ENCODE peak calls at places on chromosome 14, in ten cellular contexts. X, F, I, L, V, Z, B, K, T and D are unnamed samples. For H3K36me3, the result is how much of the 10 kb centered on the place peaks cover.

GRCh38 chr14:36619131-36619530 is 36.7 kb upstream of the NKX2-8 start:
- DNase-seq in X (no peak), F (no peak), I (no peak), L (no peak), V (no peak), Z (no peak), B (no peak), K (no peak), T (no peak), D (no peak)

GRCh38 chr14:43647302-43647701 is 859.8 kb downstream of the FSCB start:
- DNase-seq in X (no peak), F (no peak), I (no peak), L (no peak), V (no peak), Z (no peak), B (no peak), K (no peak), T (no peak), D (no peak)

GRCh38 chr14:105488781-105489606 is 2.1 kb upstream of the TEDC1 start:
- DNase-seq in X (peak), F (peak), I (no peak), L (no peak), V (no peak), Z (no peak), B (no peak), K (no peak), T (no peak), D (no peak)

GRCh38 chr14:63982629-63983028 is 129.8 kb downstream of the SYNE2 start:
- DNase-seq in X (no peak), F (no peak), I (no peak), L (no peak), V (no peak), Z (no peak), B (no peak), K (no peak), T (no peak), D (no peak)

GRCh38 chr14:77641534-77642341 is 25.3 kb upstream of the SPTLC2 start:
- DNase-seq in X (peak), F (peak), I (peak), L (peak), V (peak), Z (peak), B (peak), K (no peak), T (no peak), D (peak)

GRCh38 chr14:58822856-58823255 is 185.1 kb downstream of the DACT1 start:
- DNase-seq in X (no peak), F (no peak), I (no peak), L (no peak), V (no peak), Z (no peak), B (no peak), K (no peak), T (no peak), D (no peak)

GRCh38 chr14:79842270-79842669 is 369.0 kb downstream of the DIO2 start:
- DNase-seq in X (peak), F (no peak), I (no peak), L (peak), V (no peak), Z (no peak), B (no peak), K (no peak), T (peak), D (no peak)

GRCh38 chr14:73717247-73717646 is 3.1 kb upstream of the PNMA1 start:
- DNase-seq in X (no peak), F (peak), I (no peak), L (no peak), V (no peak), Z (no peak), B (no peak), K (no peak), T (peak), D (no peak)

GRCh38 chr14:51168220-51168613 is 71.8 kb upstream of the TMX1 start:
- DNase-seq in X (no peak), F (no peak), I (no peak), L (no peak), V (no peak), Z (no peak), B (no peak), K (no peak), T (no peak), D (no peak)

GRCh38 chr14:84584526-84584925 is 945.4 kb upstream of the FLRT2 start:
- DNase-seq in X (no peak), F (no peak), I (no peak), L (peak), V (no peak), Z (no peak), B (no peak), K (no peak), T (no peak), D (no peak)

GRCh38 chr14:103522649-103523582 is at the start of gene CKB:
- DNase-seq in X (no peak), F (peak), I (peak), L (peak), V (peak), Z (peak), B (no peak), K (no peak), T (peak), D (no peak)

GRCh38 chr14:75144944-75145343 is 18.1 kb upstream of the NEK9 start:
- DNase-seq in X (no peak), F (no peak), I (peak), L (no peak), V (no peak), Z (no peak), B (no peak), K (peak), T (no peak), D (peak)

GRCh38 chr14:36835145-36835544 is 173.5 kb downstream of the PAX9 start:
- DNase-seq in X (no peak), F (no peak), I (no peak), L (no peak), V (no peak), Z (no peak), B (no peak), K (no peak), T (no peak), D (no peak)

GRCh38 chr14:96583605-96584041 is 81.4 kb downstream of the PAPOLA start:
- DNase-seq in X (peak), F (no peak), I (no peak), L (no peak), V (no peak), Z (no peak), B (no peak), K (no peak), T (no peak), D (no peak)

GRCh38 chr14:73231874-73232851 is 5.1 kb upstream of the PAPLN start:
- DNase-seq in X (no peak), F (no peak), I (no peak), L (no peak), V (no peak), Z (peak), B (peak), K (no peak), T (peak), D (no peak)

GRCh38 chr14:76546426-76547221 is 170.7 kb downstream of the ESRRB start:
- DNase-seq in X (no peak), F (no peak), I (peak), L (no peak), V (no peak), Z (no peak), B (no peak), K (no peak), T (peak), D (no peak)

GRCh38 chr14:87131879-87132278 is 861.1 kb downstream of the GALC start:
- DNase-seq in X (no peak), F (no peak), I (no peak), L (peak), V (no peak), Z (no peak), B (no peak), K (no peak), T (no peak), D (no peak)

GRCh38 chr14:99314623-99315022 is 42.6 kb upstream of the BCL11B start:
- DNase-seq in X (no peak), F (no peak), I (no peak), L (no peak), V (no peak), Z (no peak), B (no peak), K (no peak), T (no peak), D (no peak)

GRCh38 chr14:104588066-104588857 is 8.7 kb downstream of the C14orf180 start:
- DNase-seq in X (no peak), F (no peak), I (no peak), L (no peak), V (no peak), Z (no peak), B (no peak), K (no peak), T (no peak), D (no peak)

GRCh38 chr14:76919811-76920571 is 93.8 kb downstream of the LRRC74A start:
- DNase-seq in X (no peak), F (peak), I (peak), L (peak), V (no peak), Z (no peak), B (no peak), K (no peak), T (peak), D (peak)

GRCh38 chr14:105783707-105784106 is 257.3 kb downstream of the TMEM121 start:
- DNase-seq in X (no peak), F (no peak), I (no peak), L (no peak), V (no peak), Z (no peak), B (no peak), K (no peak), T (no peak), D (no peak)

GRCh38 chr14:105013150-105013787 is 7.6 kb downstream of the CDCA4 start:
- DNase-seq in X (no peak), F (no peak), I (no peak), L (no peak), V (no peak), Z (peak), B (no peak), K (no peak), T (peak), D (no peak)

GRCh38 chr14:72608391-72609204 is 285.3 kb downstream of the DPF3 start:
- DNase-seq in X (peak), F (no peak), I (no peak), L (peak), V (no peak), Z (no peak), B (no peak), K (no peak), T (no peak), D (no peak)

GRCh38 chr14:76201162-76201561 is 49.4 kb downstream of the GPATCH2L start:
- DNase-seq in X (no peak), F (no peak), I (no peak), L (peak), V (no peak), Z (no peak), B (no peak), K (no peak), T (no peak), D (no peak)

GRCh38 chr14:29054119-29054518 is 287.5 kb downstream of the FOXG1 start:
- DNase-seq in X (no peak), F (no peak), I (no peak), L (no peak), V (no peak), Z (no peak), B (no peak), K (no peak), T (no peak), D (no peak)

GRCh38 chr14:101111620-101112290 is 208.2 kb upstream of the RTL1 start:
- DNase-seq in X (peak), F (no peak), I (peak), L (no peak), V (no peak), Z (peak), B (no peak), K (no peak), T (no peak), D (no peak)

GRCh38 chr14:101110729-101111619 is 207.5 kb upstream of the RTL1 start:
- DNase-seq in X (peak), F (no peak), I (peak), L (no peak), V (no peak), Z (peak), B (no peak), K (no peak), T (no peak), D (no peak)

GRCh38 chr14:101109347-101109638 is 205.8 kb upstream of the RTL1 start:
- DNase-seq in X (no peak), F (no peak), I (peak), L (no peak), V (no peak), Z (peak), B (no peak), K (no peak), T (no peak), D (no peak)

GRCh38 chr14:101108579-101109346 is 205.2 kb upstream of the RTL1 start:
- DNase-seq in X (peak), F (no peak), I (peak), L (no peak), V (no peak), Z (peak), B (no peak), K (no peak), T (no peak), D (no peak)

GRCh38 chr14:101109981-101110728 is 206.6 kb upstream of the RTL1 start:
- DNase-seq in X (peak), F (no peak), I (peak), L (no peak), V (no peak), Z (peak), B (no peak), K (no peak), T (no peak), D (no peak)
- H3K36me3 ChIP-seq in X (under half), F (under half), I (under half), L (under half), V (under half), Z (under half), B (under half), K (under half), T (under half), D (under half)

DNA sequence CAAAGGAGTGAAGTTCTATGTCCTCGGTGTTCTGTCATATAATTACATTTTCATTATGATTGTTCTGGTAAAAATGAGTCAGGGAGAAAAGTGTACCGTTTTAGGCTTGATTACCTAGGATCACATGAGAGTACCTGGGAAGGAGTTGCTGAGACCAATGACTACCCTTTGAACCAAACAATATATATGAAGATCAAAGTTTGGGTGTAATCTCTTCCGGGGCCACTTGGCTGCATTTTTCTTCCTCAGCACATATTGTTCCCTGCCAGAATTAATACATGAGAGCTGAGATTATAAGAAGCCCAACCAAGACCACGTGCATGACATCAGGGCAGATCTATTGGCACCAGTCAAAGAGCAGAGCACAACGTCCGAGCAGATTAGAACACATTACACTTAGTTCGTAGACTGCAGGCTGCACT is 41.1 kb upstream of the DHRS7 start:
- DNase-seq in X (no peak), F (no peak), I (no peak), L (no peak), V (no peak), Z (no peak), B (no peak), K (no peak), T (no peak), D (no peak)
- H3K4me3 ChIP-seq in X (no peak), F (no peak), I (no peak), L (no peak), V (no peak), Z (no peak), B (no peak), K (no peak), T (no peak), D (no peak)

GRCh38 chr14:22152901-22153300 is 436.1 kb downstream of the DAD1 start:
- DNase-seq in X (no peak), F (no peak), I (no peak), L (no peak), V (no peak), Z (no peak), B (no peak), K (no peak), T (no peak), D (no peak)
- H3K36me3 ChIP-seq in X (under half), F (under half), I (under half), L (under half), V (under half), Z (under half), B (under half), K (under half), T (under half), D (under half)

DNA sequence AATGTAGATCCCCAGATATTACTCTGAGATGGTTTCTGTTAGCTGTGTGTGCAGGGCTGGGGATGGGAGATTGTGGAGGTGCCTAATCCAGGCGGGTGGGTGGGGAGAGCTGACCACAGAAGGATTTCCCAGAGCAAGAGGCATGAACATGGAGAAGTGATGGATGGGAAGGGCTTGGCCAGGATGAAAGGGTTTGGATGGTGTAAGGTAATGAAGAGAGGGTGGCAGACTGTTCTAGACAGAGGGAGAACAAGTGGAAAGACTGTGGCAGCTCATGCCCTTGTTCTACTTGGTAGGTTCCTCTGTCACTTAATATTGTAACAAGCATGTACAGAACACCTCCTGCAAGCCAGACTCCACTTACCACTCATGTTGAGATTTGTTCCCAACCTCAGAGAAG is 187.8 kb downstream of the NPAS3 start:
- DNase-seq in X (no peak), F (no peak), I (no peak), L (no peak), V (no peak), Z (no peak), B (no peak), K (no peak), T (no peak), D (no peak)
- H3K4me3 ChIP-seq in X (no peak), F (no peak), I (no peak), L (no peak), V (no peak), Z (no peak), B (no peak), K (no peak), T (no peak), D (no peak)